ENCODE peak calls at places on chromosome 14, in ten cellular contexts. One of them, this sample, is unnamed.

GRCh38 chr14:67881225-67881624 is 61.6 kb downstream of the RAD51B start:
- DNase-seq in H9: no peak
- DNase-seq in spleen: no peak
- DNase-seq in colonic mucosa: no peak
- DNase-seq in stomach: no peak
- DNase-seq in body of pancreas: no peak
- DNase-seq in left ventricle myocardium inferior: no peak
- DNase-seq in pancreas: no peak
- DNase-seq in right atrium auricular region: no peak
- DNase-seq in left lung: no peak
- DNase-seq in this sample: no peak

GRCh38 chr14:36556811-36557433 is 25.5 kb downstream of the NKX2-8 start:
- DNase-seq in H9: no peak
- DNase-seq in spleen: no peak
- DNase-seq in colonic mucosa: no peak
- DNase-seq in stomach: no peak
- DNase-seq in body of pancreas: peak; percentile 50
- DNase-seq in left ventricle myocardium inferior: no peak
- DNase-seq in pancreas: no peak
- DNase-seq in right atrium auricular region: no peak
- DNase-seq in left lung: no peak
- DNase-seq in this sample: no peak

GRCh38 chr14:68520637-68521556 is 272.0 kb downstream of the ZFP36L1 start:
- DNase-seq in H9: peak; percentile 78
- DNase-seq in spleen: no peak
- DNase-seq in colonic mucosa: no peak
- DNase-seq in stomach: peak; percentile 64
- DNase-seq in body of pancreas: peak; percentile 89
- DNase-seq in left ventricle myocardium inferior: no peak
- DNase-seq in pancreas: no peak
- DNase-seq in right atrium auricular region: no peak
- DNase-seq in left lung: no peak
- DNase-seq in this sample: no peak

GRCh38 chr14:69317780-69318179 is 57.8 kb downstream of the GALNT16 start:
- DNase-seq in H9: no peak
- DNase-seq in spleen: peak; percentile 70
- DNase-seq in colonic mucosa: no peak
- DNase-seq in stomach: no peak
- DNase-seq in body of pancreas: no peak
- DNase-seq in left ventricle myocardium inferior: no peak
- DNase-seq in pancreas: peak; percentile 36
- DNase-seq in right atrium auricular region: no peak
- DNase-seq in left lung: no peak
- DNase-seq in this sample: no peak

GRCh38 chr14:104967414-104968152 is 10.6 kb downstream of the AHNAK2 start:
- DNase-seq in H9: peak; percentile 64
- DNase-seq in spleen: peak; percentile 75
- DNase-seq in colonic mucosa: peak; percentile 36
- DNase-seq in stomach: peak; percentile 64
- DNase-seq in body of pancreas: no peak
- DNase-seq in left ventricle myocardium inferior: peak; percentile 56
- DNase-seq in pancreas: peak; percentile 64
- DNase-seq in right atrium auricular region: peak; percentile 71
- DNase-seq in left lung: peak; percentile 89
- DNase-seq in this sample: no peak

GRCh38 chr14:72744416-72745120 is 149.3 kb downstream of the DPF3 start:
- DNase-seq in H9: no peak
- DNase-seq in spleen: no peak
- DNase-seq in colonic mucosa: peak; percentile 5
- DNase-seq in stomach: peak; percentile 9
- DNase-seq in body of pancreas: no peak
- DNase-seq in left ventricle myocardium inferior: no peak
- DNase-seq in pancreas: no peak
- DNase-seq in right atrium auricular region: peak; percentile 23
- DNase-seq in left lung: no peak
- DNase-seq in this sample: no peak

GRCh38 chr14:93970967-93971634 is 5.3 kb downstream of the ASB2 start:
- DNase-seq in H9: no peak
- DNase-seq in spleen: peak; percentile 89
- DNase-seq in colonic mucosa: no peak
- DNase-seq in stomach: peak; percentile 50
- DNase-seq in body of pancreas: no peak
- DNase-seq in left ventricle myocardium inferior: no peak
- DNase-seq in pancreas: no peak
- DNase-seq in right atrium auricular region: no peak
- DNase-seq in left lung: peak; percentile 75
- DNase-seq in this sample: no peak

GRCh38 chr14:100844082-100844408 is 18.1 kb downstream of the MEG3 start:
- DNase-seq in H9: no peak
- DNase-seq in spleen: peak; percentile 30
- DNase-seq in colonic mucosa: no peak
- DNase-seq in stomach: no peak
- DNase-seq in body of pancreas: no peak
- DNase-seq in left ventricle myocardium inferior: no peak
- DNase-seq in pancreas: peak; percentile 35
- DNase-seq in right atrium auricular region: no peak
- DNase-seq in left lung: no peak
- DNase-seq in this sample: no peak

GRCh38 chr14:67928375-67928774 is 108.8 kb downstream of the RAD51B start:
- DNase-seq in H9: peak; percentile 89
- DNase-seq in spleen: no peak
- DNase-seq in colonic mucosa: no peak
- DNase-seq in stomach: no peak
- DNase-seq in body of pancreas: no peak
- DNase-seq in left ventricle myocardium inferior: no peak
- DNase-seq in pancreas: no peak
- DNase-seq in right atrium auricular region: no peak
- DNase-seq in left lung: no peak
- DNase-seq in this sample: no peak

GRCh38 chr14:66444271-66444987 is 41.7 kb upstream of the CCDC196 start:
- DNase-seq in H9: no peak
- DNase-seq in spleen: no peak
- DNase-seq in colonic mucosa: peak; percentile 18
- DNase-seq in stomach: no peak
- DNase-seq in body of pancreas: no peak
- DNase-seq in left ventricle myocardium inferior: no peak
- DNase-seq in pancreas: no peak
- DNase-seq in right atrium auricular region: peak; percentile 65
- DNase-seq in left lung: no peak
- DNase-seq in this sample: no peak

GRCh38 chr14:75342762-75343599 is 64.4 kb downstream of the FOS start:
- DNase-seq in H9: no peak
- DNase-seq in spleen: no peak
- DNase-seq in colonic mucosa: no peak
- DNase-seq in stomach: no peak
- DNase-seq in body of pancreas: no peak
- DNase-seq in left ventricle myocardium inferior: no peak
- DNase-seq in pancreas: no peak
- DNase-seq in right atrium auricular region: no peak
- DNase-seq in left lung: no peak
- DNase-seq in this sample: no peak

GRCh38 chr14:85793533-85793932 is 263.6 kb downstream of the FLRT2 start:
- DNase-seq in H9: no peak
- DNase-seq in spleen: no peak
- DNase-seq in colonic mucosa: no peak
- DNase-seq in stomach: no peak
- DNase-seq in body of pancreas: no peak
- DNase-seq in left ventricle myocardium inferior: no peak
- DNase-seq in pancreas: no peak
- DNase-seq in right atrium auricular region: no peak
- DNase-seq in left lung: no peak
- DNase-seq in this sample: no peak

GRCh38 chr14:79028281-79028680 is 858.1 kb downstream of the NRXN3 start:
- DNase-seq in H9: no peak
- DNase-seq in spleen: no peak
- DNase-seq in colonic mucosa: no peak
- DNase-seq in stomach: no peak
- DNase-seq in body of pancreas: no peak
- DNase-seq in left ventricle myocardium inferior: no peak
- DNase-seq in pancreas: no peak
- DNase-seq in right atrium auricular region: no peak
- DNase-seq in left lung: no peak
- DNase-seq in this sample: no peak

GRCh38 chr14:83638725-83639124 is 1891.2 kb upstream of the FLRT2 start:
- DNase-seq in H9: no peak
- DNase-seq in spleen: no peak
- DNase-seq in colonic mucosa: no peak
- DNase-seq in stomach: no peak
- DNase-seq in body of pancreas: no peak
- DNase-seq in left ventricle myocardium inferior: no peak
- DNase-seq in pancreas: no peak
- DNase-seq in right atrium auricular region: no peak
- DNase-seq in left lung: no peak
- DNase-seq in this sample: no peak

GRCh38 chr14:103108749-103109207 is 14.3 kb downstream of the EXOC3L4 start:
- DNase-seq in H9: peak; percentile 50
- DNase-seq in spleen: no peak
- DNase-seq in colonic mucosa: no peak
- DNase-seq in stomach: no peak
- DNase-seq in body of pancreas: no peak
- DNase-seq in left ventricle myocardium inferior: no peak
- DNase-seq in pancreas: no peak
- DNase-seq in right atrium auricular region: no peak
- DNase-seq in left lung: no peak
- DNase-seq in this sample: no peak

GRCh38 chr14:70888681-70889175 is 18.5 kb upstream of the PCNX1 start:
- DNase-seq in H9: no peak
- DNase-seq in spleen: no peak
- DNase-seq in colonic mucosa: no peak
- DNase-seq in stomach: no peak
- DNase-seq in body of pancreas: no peak
- DNase-seq in left ventricle myocardium inferior: no peak
- DNase-seq in pancreas: no peak
- DNase-seq in right atrium auricular region: no peak
- DNase-seq in left lung: no peak
- DNase-seq in this sample: no peak
- H3K9me3 ChIP-seq in H9: no peaks in the 10 kb centered on the region
- H3K9me3 ChIP-seq in spleen: no peaks in the 10 kb centered on the region
- H3K9me3 ChIP-seq in colonic mucosa: no peaks in the 10 kb centered on the region
- H3K9me3 ChIP-seq in stomach: no peaks in the 10 kb centered on the region
- H3K9me3 ChIP-seq in body of pancreas: no peaks in the 10 kb centered on the region
- H3K9me3 ChIP-seq in left ventricle myocardium inferior: no peaks in the 10 kb centered on the region
- H3K9me3 ChIP-seq in pancreas: no peaks in the 10 kb centered on the region
- H3K9me3 ChIP-seq in right atrium auricular region: no peaks in the 10 kb centered on the region
- H3K9me3 ChIP-seq in left lung: no peaks in the 10 kb centered on the region
- H3K9me3 ChIP-seq in this sample: no peaks in the 10 kb centered on the region

GRCh38 chr14:86935241-86935640 is 1057.7 kb downstream of the GALC start:
- DNase-seq in H9: no peak
- DNase-seq in spleen: no peak
- DNase-seq in colonic mucosa: no peak
- DNase-seq in stomach: no peak
- DNase-seq in body of pancreas: no peak
- DNase-seq in left ventricle myocardium inferior: no peak
- DNase-seq in pancreas: no peak
- DNase-seq in right atrium auricular region: no peak
- DNase-seq in left lung: no peak
- DNase-seq in this sample: no peak

GRCh38 chr14:86942939-86943338 is 1050.0 kb downstream of the GALC start:
- DNase-seq in H9: no peak
- DNase-seq in spleen: no peak
- DNase-seq in colonic mucosa: no peak
- DNase-seq in stomach: no peak
- DNase-seq in body of pancreas: no peak
- DNase-seq in left ventricle myocardium inferior: no peak
- DNase-seq in pancreas: no peak
- DNase-seq in right atrium auricular region: no peak
- DNase-seq in left lung: no peak
- DNase-seq in this sample: no peak

GRCh38 chr14:86934196-86934595 is 1058.8 kb downstream of the GALC start:
- DNase-seq in H9: no peak
- DNase-seq in spleen: no peak
- DNase-seq in colonic mucosa: no peak
- DNase-seq in stomach: no peak
- DNase-seq in body of pancreas: no peak
- DNase-seq in left ventricle myocardium inferior: no peak
- DNase-seq in pancreas: no peak
- DNase-seq in right atrium auricular region: no peak
- DNase-seq in left lung: no peak
- DNase-seq in this sample: no peak

GRCh38 chr14:86936556-86936955 is 1056.4 kb downstream of the GALC start:
- DNase-seq in H9: no peak
- DNase-seq in spleen: no peak
- DNase-seq in colonic mucosa: no peak
- DNase-seq in stomach: no peak
- DNase-seq in body of pancreas: no peak
- DNase-seq in left ventricle myocardium inferior: no peak
- DNase-seq in pancreas: no peak
- DNase-seq in right atrium auricular region: no peak
- DNase-seq in left lung: no peak
- DNase-seq in this sample: no peak

GRCh38 chr14:86938356-86938755 is 1054.6 kb downstream of the GALC start:
- DNase-seq in H9: no peak
- DNase-seq in spleen: no peak
- DNase-seq in colonic mucosa: no peak
- DNase-seq in stomach: no peak
- DNase-seq in body of pancreas: peak; percentile 37
- DNase-seq in left ventricle myocardium inferior: no peak
- DNase-seq in pancreas: no peak
- DNase-seq in right atrium auricular region: no peak
- DNase-seq in left lung: no peak
- DNase-seq in this sample: no peak
- H3K9me3 ChIP-seq in H9: no peaks in the 10 kb centered on the region
- H3K9me3 ChIP-seq in spleen: no peaks in the 10 kb centered on the region
- H3K9me3 ChIP-seq in colonic mucosa: no peaks in the 10 kb centered on the region
- H3K9me3 ChIP-seq in stomach: no peaks in the 10 kb centered on the region
- H3K9me3 ChIP-seq in body of pancreas: no peaks in the 10 kb centered on the region
- H3K9me3 ChIP-seq in left ventricle myocardium inferior: peaks cover 5% of the 10 kb centered on the region
- H3K9me3 ChIP-seq in pancreas: no peaks in the 10 kb centered on the region
- H3K9me3 ChIP-seq in right atrium auricular region: no peaks in the 10 kb centered on the region
- H3K9me3 ChIP-seq in left lung: no peaks in the 10 kb centered on the region
- H3K9me3 ChIP-seq in this sample: no peaks in the 10 kb centered on the region

DNA sequence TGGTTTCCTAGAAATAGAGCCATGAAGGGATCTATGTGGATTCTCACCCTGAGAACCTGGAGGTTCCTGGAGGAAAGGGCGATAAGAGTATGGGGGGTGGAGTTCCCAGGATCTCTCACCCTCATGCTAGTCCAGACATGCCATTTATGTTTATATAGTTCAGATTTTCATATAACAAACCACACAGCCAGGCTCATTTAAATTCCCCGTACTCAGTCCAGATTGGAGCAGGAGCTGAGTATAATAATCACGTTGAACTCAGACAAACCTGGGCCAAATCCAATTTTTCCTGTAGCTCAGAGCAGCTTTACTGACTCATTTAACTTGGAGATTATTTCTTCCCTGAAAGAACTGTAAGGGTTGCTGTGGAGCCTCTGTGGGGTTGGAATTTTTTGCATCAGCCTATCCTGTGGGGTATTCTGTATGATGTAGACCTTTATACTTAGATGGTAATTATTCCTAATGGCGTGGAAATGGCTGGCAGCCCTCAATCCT is 660.8 kb downstream of the TMEM121 start:
- DNase-seq in H9: no peak
- DNase-seq in spleen: no peak
- DNase-seq in colonic mucosa: no peak
- DNase-seq in stomach: no peak
- DNase-seq in body of pancreas: no peak
- DNase-seq in left ventricle myocardium inferior: no peak
- DNase-seq in pancreas: no peak
- DNase-seq in right atrium auricular region: no peak
- DNase-seq in left lung: no peak
- DNase-seq in this sample: no peak
- H3K9me3 ChIP-seq in H9: peaks cover 67% of the 10 kb centered on the region
- H3K9me3 ChIP-seq in spleen: no peaks in the 10 kb centered on the region
- H3K9me3 ChIP-seq in colonic mucosa: no peaks in the 10 kb centered on the region
- H3K9me3 ChIP-seq in stomach: no peaks in the 10 kb centered on the region
- H3K9me3 ChIP-seq in body of pancreas: no peaks in the 10 kb centered on the region
- H3K9me3 ChIP-seq in left ventricle myocardium inferior: no peaks in the 10 kb centered on the region
- H3K9me3 ChIP-seq in pancreas: no peaks in the 10 kb centered on the region
- H3K9me3 ChIP-seq in right atrium auricular region: no peaks in the 10 kb centered on the region
- H3K9me3 ChIP-seq in left lung: no peaks in the 10 kb centered on the region
- H3K9me3 ChIP-seq in this sample: no peaks in the 10 kb centered on the region

GRCh38 chr14:98176910-98177309 is 1095.1 kb downstream of the BCL11B start:
- DNase-seq in H9: no peak
- DNase-seq in spleen: no peak
- DNase-seq in colonic mucosa: no peak
- DNase-seq in stomach: no peak
- DNase-seq in body of pancreas: no peak
- DNase-seq in left ventricle myocardium inferior: no peak
- DNase-seq in pancreas: no peak
- DNase-seq in right atrium auricular region: no peak
- DNase-seq in left lung: no peak
- DNase-seq in this sample: no peak
- H3K9me3 ChIP-seq in H9: no peaks in the 10 kb centered on the region
- H3K9me3 ChIP-seq in spleen: no peaks in the 10 kb centered on the region
- H3K9me3 ChIP-seq in colonic mucosa: no peaks in the 10 kb centered on the region
- H3K9me3 ChIP-seq in stomach: no peaks in the 10 kb centered on the region
- H3K9me3 ChIP-seq in body of pancreas: no peaks in the 10 kb centered on the region
- H3K9me3 ChIP-seq in left ventricle myocardium inferior: no peaks in the 10 kb centered on the region
- H3K9me3 ChIP-seq in pancreas: no peaks in the 10 kb centered on the region
- H3K9me3 ChIP-seq in right atrium auricular region: no peaks in the 10 kb centered on the region
- H3K9me3 ChIP-seq in left lung: no peaks in the 10 kb centered on the region
- H3K9me3 ChIP-seq in this sample: no peaks in the 10 kb centered on the region

This sample was measured in T-helper 17 cell.